ENCODE peak calls at places on chromosomes 13 and 19, in four cellular contexts. B is body of pancreas, G is suprapubic skin, K is upper lobe of right lung. V is an unnamed sample. For H3K27me3, the result is how much of the 10 kb centered on the place peaks cover.

GRCh38 chr13:45167611-45168554 is 33.0 kb downstream of the KCTD4 start:
- DNase-seq in B (peak), G (no peak), K (peak), V (no peak)

GRCh38 chr19:56403764-56404704 is at the start of gene ZNF583:
- DNase-seq in B (peak), G (peak), K (peak), V (peak)

GRCh38 chr13:27229642-27230041 is 21.7 kb upstream of the RPL21 start:
- DNase-seq in B (no peak), G (no peak), K (no peak), V (no peak)

GRCh38 chr19:50552540-50552939 is 15.7 kb downstream of the LRRC4B start:
- DNase-seq in B (no peak), G (no peak), K (no peak), V (no peak)

GRCh38 chr13:108828053-108828806 is 198.8 kb downstream of the MYO16 start:
- DNase-seq in B (peak), G (no peak), K (no peak), V (no peak)

GRCh38 chr19:48333467-48334384 is 8.4 kb downstream of the EMP3 start:
- DNase-seq in B (peak), G (peak), K (peak), V (peak)

GRCh38 chr13:109366521-109366920 is 419.9 kb downstream of the IRS2 start:
- DNase-seq in B (no peak), G (no peak), K (no peak), V (peak)

GRCh38 chr13:85093808-85094207 is 705.4 kb downstream of the SLITRK6 start:
- DNase-seq in B (no peak), G (peak), K (no peak), V (peak)

GRCh38 chr19:47158879-47159509 is 28.4 kb downstream of the SAE1 start:
- DNase-seq in B (no peak), G (no peak), K (no peak), V (no peak)

GRCh38 chr13:81017525-81018152 is 676.7 kb upstream of the SPRY2 start:
- DNase-seq in B (no peak), G (no peak), K (no peak), V (peak)

GRCh38 chr19:39299404-39299803 is 3.2 kb downstream of the IFNL1 start:
- DNase-seq in B (no peak), G (no peak), K (no peak), V (no peak)

GRCh38 chr19:49468746-49469447 is 5.1 kb upstream of the FLT3LG start:
- DNase-seq in B (no peak), G (peak), K (no peak), V (peak)

GRCh38 chr13:42155251-42155650 is 106.8 kb downstream of the DGKH start:
- DNase-seq in B (no peak), G (no peak), K (no peak), V (no peak)

GRCh38 chr19:17721821-17722220 is 2.5 kb downstream of the MAP1S start:
- DNase-seq in B (no peak), G (no peak), K (peak), V (no peak)

GRCh38 chr19:47405197-47405550 is 14.2 kb downstream of the MEIS3 start:
- DNase-seq in B (no peak), G (no peak), K (no peak), V (no peak)

GRCh38 chr19:21603431-21604153 is 98.2 kb downstream of the ZNF429 start:
- DNase-seq in B (no peak), G (no peak), K (no peak), V (no peak)
- H3K4me3 ChIP-seq in B (no peak), G (peak), K (peak), V (no peak)

GRCh38 chr19:33029746-33030303 is 34.9 kb downstream of the RHPN2 start:
- DNase-seq in B (no peak), G (no peak), K (no peak), V (no peak)
- H3K27me3 ChIP-seq in B (under half), G (under half), K (under half), V (under half)

DNA sequence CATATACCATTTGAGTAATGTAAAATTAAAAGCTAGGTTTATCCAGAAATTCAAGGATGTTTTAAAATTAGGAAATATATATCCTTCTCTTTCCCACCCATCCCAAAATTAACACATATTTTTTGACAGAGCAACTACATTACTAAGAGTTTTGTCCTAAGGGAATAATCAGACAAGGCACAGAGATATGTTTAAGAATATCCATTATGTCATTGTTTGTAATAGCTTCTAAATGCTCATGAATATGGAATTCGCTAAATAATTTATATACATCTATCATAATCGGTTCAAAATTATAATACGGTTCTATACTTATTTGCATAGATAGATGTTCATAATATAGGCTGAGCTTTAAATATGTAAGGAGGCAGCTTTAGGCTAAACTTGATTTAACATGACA is 9.8 kb downstream of the UBL3 start:
- DNase-seq in B (no peak), G (no peak), K (no peak), V (no peak)
- H3K4me3 ChIP-seq in B (no peak), G (no peak), K (no peak), V (no peak)

GRCh38 chr19:590396-590745 is 690 bp downstream of the HCN2 start:
- DNase-seq in B (no peak), G (no peak), K (no peak), V (peak)

GRCh38 chr19:589693-590395 is at the start of gene HCN2:
- DNase-seq in B (no peak), G (no peak), K (no peak), V (peak)

GRCh38 chr19:590750-591098 is 1.0 kb downstream of the HCN2 start:
- DNase-seq in B (no peak), G (no peak), K (no peak), V (no peak)

GRCh38 chr19:588093-588742 is 1.5 kb upstream of the HCN2 start:
- DNase-seq in B (peak), G (no peak), K (peak), V (peak)

DNA sequence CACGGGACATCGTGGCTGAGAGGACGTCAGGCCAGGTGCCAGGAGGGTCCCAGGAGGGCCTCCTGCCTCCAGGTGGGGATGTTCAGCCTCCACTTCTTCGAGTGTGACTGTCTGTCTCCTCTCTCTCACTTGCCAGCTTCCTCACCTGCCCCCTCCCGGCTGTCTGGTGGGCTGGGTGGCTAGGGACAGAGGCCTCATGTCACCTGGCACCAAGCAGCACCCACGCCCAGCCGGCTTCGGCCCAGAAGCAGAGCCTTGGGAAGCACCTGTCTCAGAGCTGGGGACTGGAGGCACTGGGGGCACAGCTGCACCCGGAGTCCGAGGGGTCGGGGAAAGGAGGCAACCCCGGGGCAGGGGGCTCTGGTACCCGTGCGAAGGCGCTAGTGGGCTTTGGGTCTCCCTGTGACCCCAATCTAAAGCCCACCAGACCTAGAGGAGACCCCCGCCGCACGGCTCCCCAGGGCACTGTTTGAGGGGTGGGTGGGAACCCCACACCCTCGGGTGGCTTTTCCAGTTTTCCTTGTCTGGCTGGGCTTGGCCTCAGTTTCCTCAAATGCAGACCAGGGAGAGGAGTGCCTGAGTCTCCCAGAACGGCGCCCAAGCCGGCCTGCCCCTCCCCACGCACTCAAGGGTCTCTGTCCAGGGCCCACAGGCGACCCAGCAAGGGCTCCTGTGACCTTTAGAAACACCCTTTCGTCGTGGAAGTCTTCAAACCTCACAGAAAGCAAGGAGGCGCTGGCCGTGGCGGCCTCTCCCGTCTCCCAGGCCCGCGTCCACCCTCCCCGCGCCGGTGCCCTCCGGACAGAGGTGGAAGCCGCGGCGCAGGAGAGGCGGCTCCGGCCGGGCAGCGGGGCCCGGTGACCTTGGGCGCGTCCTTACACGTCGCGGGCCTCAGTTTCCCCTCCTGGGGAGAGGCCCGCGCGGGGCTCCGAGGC is 656 bp upstream of the HCN2 start:
- DNase-seq in B (no peak), G (no peak), K (no peak), V (no peak)
- H3K27me3 ChIP-seq in B (under half), G (half or more), K (half or more), V (under half)

GRCh38 chr13:36385471-36385870 is 39.3 kb upstream of the SPART start:
- DNase-seq in B (no peak), G (no peak), K (no peak), V (no peak)
- H3K4me3 ChIP-seq in B (no peak), G (no peak), K (no peak), V (no peak)

DNA sequence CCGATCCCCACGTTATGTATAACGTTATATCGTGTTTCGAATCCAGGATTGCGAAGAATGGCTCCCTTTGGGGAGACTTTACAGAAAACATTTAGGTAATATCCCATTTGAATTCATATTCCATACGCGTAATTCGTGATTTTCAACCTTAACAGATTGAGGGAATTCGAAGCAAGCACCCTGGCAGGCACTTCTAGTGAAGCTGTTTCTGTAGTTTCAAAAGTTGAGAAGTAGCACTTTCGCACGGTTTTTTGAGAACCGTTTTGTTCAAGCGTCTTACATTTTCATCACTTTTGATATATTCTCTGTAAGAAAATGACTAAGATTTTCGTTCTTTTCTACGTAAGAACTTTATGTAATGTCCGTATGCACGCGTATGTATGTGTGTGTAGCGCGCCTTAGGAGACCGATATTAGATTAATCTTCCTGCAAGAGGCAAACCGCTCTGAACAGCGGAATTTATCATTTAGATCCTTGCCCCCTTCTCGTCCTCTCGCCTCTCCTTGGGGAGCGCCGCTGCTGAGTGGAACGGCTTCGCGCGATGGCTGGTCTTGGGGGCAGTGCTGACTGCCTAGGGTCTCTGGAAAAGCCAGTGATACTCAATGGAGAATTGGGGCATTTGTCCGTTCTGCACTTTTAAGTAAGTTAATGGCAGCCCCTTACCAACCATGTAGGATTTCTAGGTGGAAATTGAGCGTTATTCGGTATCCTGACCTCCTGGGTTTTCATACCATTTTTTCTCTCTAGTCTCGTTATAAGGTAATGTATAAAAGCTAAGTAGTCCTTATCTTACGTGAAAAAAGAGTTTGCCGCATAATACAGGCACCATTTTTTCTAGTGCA is 4.8 kb downstream of the MAB21L1 start:
- DNase-seq in B (no peak), G (no peak), K (no peak), V (peak)
- H3K27me3 ChIP-seq in B (under half), G (half or more), K (half or more), V (half or more)

GRCh38 chr13:105979586-105979985 is 555.9 kb downstream of the EFNB2 start:
- DNase-seq in B (peak), G (no peak), K (no peak), V (peak)
- H3K4me3 ChIP-seq in B (no peak), G (no peak), K (no peak), V (no peak)

V was measured in cardiac muscle cell.